ENCODE peak calls at places on chromosomes 6 and 20, in six cellular contexts. D is hippocampal formation; T is EL; N is stimulated activated CD4-positive, alpha-beta T cell treated with anti-CD3 and anti-CD28 coated beads, Interleukin-2, amount 100 ng/mL, for 48 hours; Z is hepatocyte; K is smooth muscle cell of the brain vasculature. G is an unnamed sample.

GRCh38 chr6:154765273-154765672 is 32.1 kb downstream of the SCAF8 start:
- DNase-seq in D (no peak), T (no peak), N (no peak), Z (no peak), K (no peak), G (no peak)

GRCh38 chr6:16436550-16436949 is 198.2 kb downstream of the GMPR start:
- DNase-seq in D (no peak), T (no peak), N (no peak), Z (no peak), K (no peak), G (no peak)

GRCh38 chr6:42407379-42407778 is 44.3 kb downstream of the TRERF1 start:
- DNase-seq in D (no peak), T (peak), N (no peak), Z (no peak), K (no peak), G (no peak)

GRCh38 chr20:19181552-19181951 is 30.9 kb upstream of the SLC24A3 start:
- DNase-seq in D (no peak), T (no peak), N (no peak), Z (no peak), K (no peak), G (no peak)

GRCh38 chr6:91965872-91966271 is 1379.0 kb upstream of the MAP3K7 start:
- DNase-seq in D (no peak), T (no peak), N (no peak), Z (no peak), K (no peak), G (no peak)

GRCh38 chr6:150719099-150719767 is 119.5 kb downstream of the PLEKHG1 start:
- DNase-seq in D (no peak), T (no peak), N (no peak), Z (no peak), K (no peak), G (no peak)

GRCh38 chr6:12709556-12709955 is 7.0 kb upstream of the PHACTR1 start:
- DNase-seq in D (no peak), T (peak), N (no peak), Z (no peak), K (no peak), G (no peak)

GRCh38 chr6:21590345-21590744 is 3.2 kb upstream of the SOX4 start:
- DNase-seq in D (no peak), T (no peak), N (no peak), Z (no peak), K (no peak), G (no peak)

GRCh38 chr6:42136508-42137191 is 5.8 kb downstream of the C6orf132 start:
- DNase-seq in D (no peak), T (peak), N (peak), Z (peak), K (no peak), G (no peak)

GRCh38 chr6:70343313-70343712 is 40.4 kb upstream of the COL9A1 start:
- DNase-seq in D (no peak), T (no peak), N (no peak), Z (no peak), K (no peak), G (no peak)

GRCh38 chr6:105839266-105839665 is 246.9 kb upstream of the PRDM1 start:
- DNase-seq in D (no peak), T (no peak), N (no peak), Z (no peak), K (no peak), G (no peak)

GRCh38 chr6:39193201-39193791 is 36.0 kb downstream of the KCNK5 start:
- DNase-seq in D (no peak), T (no peak), N (no peak), Z (no peak), K (no peak), G (no peak)

GRCh38 chr6:20416567-20417345 is 15.1 kb downstream of the E2F3 start:
- DNase-seq in D (no peak), T (no peak), N (no peak), Z (no peak), K (no peak), G (no peak)

GRCh38 chr6:108902389-108902792 is 54.2 kb downstream of the ARMC2 start:
- DNase-seq in D (no peak), T (peak), N (no peak), Z (no peak), K (peak), G (peak)

GRCh38 chr6:19325335-19325789 is 511.8 kb upstream of the ID4 start:
- DNase-seq in D (no peak), T (no peak), N (no peak), Z (peak), K (no peak), G (no peak)

GRCh38 chr6:43120938-43121913 is 45.1 kb downstream of the PTK7 start:
- DNase-seq in D (no peak), T (peak), N (no peak), Z (peak), K (peak), G (no peak)

GRCh38 chr6:39295538-39295937 is 18.7 kb downstream of the KCNK17 start:
- DNase-seq in D (no peak), T (peak), N (no peak), Z (peak), K (no peak), G (no peak)

GRCh38 chr20:53692465-53693067 is 98.9 kb upstream of the ZNF217 start:
- DNase-seq in D (no peak), T (peak), N (no peak), Z (no peak), K (no peak), G (peak)

GRCh38 chr20:7161690-7162089 is 394.2 kb downstream of the BMP2 start:
- DNase-seq in D (no peak), T (no peak), N (no peak), Z (peak), K (no peak), G (no peak)

GRCh38 chr6:44020148-44020547 is 107.1 kb downstream of the MRPL14 start:
- DNase-seq in D (no peak), T (no peak), N (no peak), Z (no peak), K (no peak), G (no peak)

GRCh38 chr6:85490516-85491248 is 40.8 kb downstream of the NT5E start:
- DNase-seq in D (no peak), T (peak), N (no peak), Z (no peak), K (no peak), G (no peak)

GRCh38 chr20:9884666-9885065 is 45.8 kb upstream of the PAK5 start:
- DNase-seq in D (no peak), T (peak), N (no peak), Z (no peak), K (no peak), G (no peak)

GRCh38 chr20:23879328-23879798 is at the start of gene CST5:
- DNase-seq in D (no peak), T (no peak), N (no peak), Z (no peak), K (no peak), G (no peak)

GRCh38 chr6:32825966-32826365 is 9.2 kb upstream of the HLA-DOB start:
- DNase-seq in D (peak), T (peak), N (no peak), Z (no peak), K (no peak), G (no peak)

GRCh38 chr6:111119550-111120329 is 32.4 kb downstream of the SLC16A10 start:
- DNase-seq in D (no peak), T (no peak), N (no peak), Z (no peak), K (no peak), G (no peak)